ENCODE peak calls at places on chromosomes 1 and 21, in six cellular contexts. J is GM12891, Q is GM12878, C is H1, O is K562, G is HepG2. N is an unnamed sample.

GRCh38 chr1:154941332-154941995 is 4.9 kb upstream of the PMVK start:
- DNase-seq in J (no peak), Q (no peak), C (no peak), O (no peak), G (peak; percentile 81), N (no peak)

GRCh38 chr1:3902546-3902945 is 2.5 kb upstream of the C1orf174 start:
- DNase-seq in J (no peak), Q (no peak), C (no peak), O (no peak), G (no peak), N (no peak)

GRCh38 chr1:111358964-111359363 is 68.3 kb downstream of the CHIA start:
- DNase-seq in J (no peak), Q (no peak), C (no peak), O (no peak), G (no peak), N (no peak)

GRCh38 chr1:85661767-85662166 is 46.5 kb downstream of the ZNHIT6 start:
- DNase-seq in J (no peak), Q (no peak), C (no peak), O (no peak), G (no peak), N (no peak)

GRCh38 chr1:229341811-229342304 is 989 bp downstream of the CCSAP start:
- DNase-seq in J (no peak), Q (no peak), C (no peak), O (no peak), G (no peak), N (no peak)

GRCh38 chr1:206734499-206735142 is 36.0 kb upstream of the IL19 start:
- DNase-seq in J (peak; percentile 54), Q (no peak), C (peak; percentile 94), O (peak; percentile 72), G (no peak), N (peak; percentile 63)

GRCh38 chr1:224696891-224697765 is 81.0 kb downstream of the CNIH3 start:
- DNase-seq in J (no peak), Q (no peak), C (no peak), O (no peak), G (no peak), N (no peak)

GRCh38 chr1:167496962-167497619 is 21.2 kb downstream of the CD247 start:
- DNase-seq in J (no peak), Q (no peak), C (no peak), O (no peak), G (no peak), N (no peak)

GRCh38 chr1:77024500-77024899 is 157.2 kb downstream of the ST6GALNAC5 start:
- DNase-seq in J (no peak), Q (no peak), C (no peak), O (no peak), G (peak; percentile 22), N (no peak)

GRCh38 chr1:109197163-109198042 is 16.3 kb upstream of the SARS1 start:
- DNase-seq in J (no peak), Q (no peak), C (no peak), O (peak; percentile 86), G (peak; percentile 82), N (no peak)

GRCh38 chr21:30831194-30831765 is 1.7 kb upstream of the KRTAP7-1 start:
- DNase-seq in J (no peak), Q (no peak), C (peak; percentile 77), O (peak; percentile 62), G (peak; percentile 2), N (peak; percentile 5)

GRCh38 chr1:24387636-24388035 is 25.9 kb downstream of the STPG1 start:
- DNase-seq in J (no peak), Q (no peak), C (peak; percentile 17), O (no peak), G (no peak), N (no peak)

GRCh38 chr1:172266528-172267174 is 153.8 kb upstream of the C1orf105 start:
- DNase-seq in J (no peak), Q (no peak), C (no peak), O (no peak), G (no peak), N (no peak)

GRCh38 chr1:22914156-22914555 is 58.5 kb downstream of the LACTBL1 start:
- DNase-seq in J (no peak), Q (no peak), C (no peak), O (no peak), G (no peak), N (no peak)

GRCh38 chr1:205934788-205935187 is 8.5 kb downstream of the SLC26A9 start:
- DNase-seq in J (no peak), Q (no peak), C (no peak), O (no peak), G (no peak), N (no peak)

GRCh38 chr1:91697322-91698260 is 188.4 kb downstream of the TGFBR3 start:
- DNase-seq in J (peak; percentile 11), Q (peak; percentile 24), C (no peak), O (no peak), G (no peak), N (peak; percentile 11)

GRCh38 chr1:91700771-91701493 is 185.0 kb downstream of the TGFBR3 start:
- DNase-seq in J (no peak), Q (no peak), C (no peak), O (no peak), G (no peak), N (no peak)

GRCh38 chr1:91700332-91700731 is 185.6 kb downstream of the TGFBR3 start:
- DNase-seq in J (no peak), Q (no peak), C (no peak), O (no peak), G (no peak), N (no peak)

GRCh38 chr1:91701494-91701869 is 184.5 kb downstream of the TGFBR3 start:
- DNase-seq in J (no peak), Q (no peak), C (no peak), O (no peak), G (no peak), N (no peak)

DNA sequence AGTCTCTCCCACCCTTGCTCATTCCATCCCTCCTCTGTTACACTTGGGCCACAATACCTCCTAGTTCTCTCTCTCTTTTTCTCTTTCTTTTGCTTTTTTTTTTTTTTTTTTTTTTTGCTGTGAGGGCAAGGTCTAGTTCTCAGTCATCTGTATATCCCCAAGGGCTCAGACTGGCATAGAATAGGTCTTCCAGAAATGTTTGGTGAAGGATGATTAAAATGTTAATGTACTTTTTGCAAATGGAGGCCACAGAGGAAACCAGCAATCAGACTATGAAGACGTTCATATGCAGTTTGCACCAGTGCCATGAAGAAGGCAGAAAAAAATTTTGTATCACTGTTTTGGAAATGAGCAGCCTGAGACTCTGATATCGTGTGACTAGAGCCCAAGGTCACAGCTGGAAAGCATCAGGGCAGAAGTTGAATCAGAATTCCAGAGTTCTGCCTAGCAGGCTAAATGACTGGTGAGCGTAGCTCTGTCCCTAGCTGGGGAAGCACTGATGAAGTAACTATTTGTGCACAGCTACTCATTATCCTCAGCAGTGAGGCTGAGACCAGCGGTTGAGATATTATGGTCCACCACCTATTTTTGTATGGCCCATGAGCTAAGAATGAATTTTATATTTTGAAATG is 186.5 kb downstream of the TGFBR3 start:
- DNase-seq in J (no peak), Q (no peak), C (no peak), O (no peak), G (no peak), N (no peak)
- TF ChIP-seq POLR2AphosphoS5 in J (no peak), Q (no peak), C (no peak), O (no peak), G (no peak), N (no peak)

DNA sequence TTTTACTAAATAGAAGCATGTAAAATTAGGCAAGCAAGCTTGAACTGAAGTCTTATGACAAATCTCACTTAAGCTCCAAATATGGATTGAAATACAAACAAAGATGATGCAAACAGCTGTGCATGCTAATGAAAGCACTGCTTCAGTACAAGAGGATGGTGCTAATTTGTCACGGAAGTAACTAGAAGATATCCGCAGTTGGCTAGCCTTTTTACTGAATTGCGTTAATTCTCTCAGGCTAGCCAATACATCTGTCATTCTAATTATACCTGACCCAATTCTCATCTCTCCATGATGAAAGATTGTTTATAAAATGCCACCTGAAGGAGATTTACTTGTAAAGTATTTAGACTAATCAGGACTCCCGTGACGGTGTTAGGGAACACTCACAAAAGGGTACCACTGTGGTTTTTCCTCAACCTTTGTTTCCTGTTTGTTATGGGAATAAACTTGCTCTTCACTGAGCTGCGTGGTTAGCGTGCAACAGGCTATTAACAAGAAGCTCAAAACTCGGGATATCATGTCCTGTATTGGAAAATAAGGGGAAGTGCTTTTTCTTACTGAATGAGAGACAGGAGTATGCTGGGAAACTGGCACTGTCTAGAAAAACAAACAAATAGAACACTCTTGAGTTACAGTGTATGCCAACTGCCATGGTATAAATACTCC is 162.5 kb downstream of the APP start:
- DNase-seq in J (no peak), Q (no peak), C (no peak), O (no peak), G (no peak), N (no peak)
- TF ChIP-seq TAF1 in J (no peak), Q (no peak), C (no peak), O (no peak), G (no peak), N (no peak)

GRCh38 chr1:115088871-115089442 is 346 bp downstream of the TSPAN2 start:
- DNase-seq in J (no peak), Q (no peak), C (peak; percentile 52), O (no peak), G (no peak), N (no peak)

GRCh38 chr1:115090956-115091355 is 1.7 kb upstream of the TSPAN2 start:
- DNase-seq in J (no peak), Q (no peak), C (no peak), O (no peak), G (no peak), N (no peak)

GRCh38 chr1:115088115-115088794 is 1.0 kb downstream of the TSPAN2 start:
- DNase-seq in J (no peak), Q (no peak), C (no peak), O (no peak), G (no peak), N (no peak)

GRCh38 chr1:115090547-115090946 is 1.2 kb upstream of the TSPAN2 start:
- DNase-seq in J (no peak), Q (no peak), C (no peak), O (peak; percentile 12), G (no peak), N (no peak)

DNA sequence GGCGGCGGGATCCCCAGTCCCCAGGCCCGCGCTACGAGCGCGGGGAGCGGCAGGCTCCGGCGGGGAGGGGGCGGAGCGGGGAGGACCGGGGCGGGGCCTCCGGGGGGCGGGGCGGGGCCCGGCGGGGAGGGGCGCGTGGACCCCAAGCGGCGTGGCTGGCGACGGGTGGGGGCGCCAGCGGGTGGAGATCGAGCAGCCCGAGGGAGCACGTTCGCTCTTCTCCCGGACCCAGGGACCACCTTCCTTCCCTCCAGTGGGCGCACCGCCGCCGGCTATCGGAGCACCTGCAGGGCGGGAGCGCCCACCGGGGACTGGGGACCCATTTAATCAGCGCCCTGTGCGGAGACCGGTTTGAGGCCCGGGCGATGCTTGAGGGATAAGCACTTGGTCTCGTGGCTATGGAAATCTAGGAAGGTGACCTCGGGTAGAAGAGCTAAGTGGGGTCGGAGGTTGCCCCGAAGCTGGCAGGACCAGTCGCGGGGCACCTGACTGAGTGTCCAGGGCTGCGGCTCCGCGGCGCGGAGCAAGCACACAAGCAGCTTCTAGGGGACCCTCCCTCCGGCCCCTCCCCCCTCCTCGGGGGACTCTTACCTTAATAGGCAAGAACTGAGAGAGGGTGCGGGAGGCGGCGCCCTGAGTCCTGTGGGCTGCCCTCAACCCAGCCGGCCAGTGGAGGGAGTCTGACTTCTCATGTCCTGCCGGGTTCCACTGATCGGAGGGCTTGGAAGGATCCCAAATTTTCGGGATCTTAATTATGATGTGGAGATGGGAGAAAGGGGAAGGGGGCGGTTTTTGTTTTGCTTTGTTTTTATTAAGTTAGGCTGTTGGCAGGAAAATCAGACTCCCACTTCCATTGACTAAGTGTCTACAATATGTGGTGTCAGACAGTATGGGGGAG is at the start of gene TSPAN2:
- DNase-seq in J (peak; percentile 32), Q (no peak), C (peak; percentile 90), O (peak; percentile 8), G (no peak), N (no peak)
- TF ChIP-seq POLR2A in J (no peak), Q (no peak), C (peak; percentile 95), O (no peak), G (no peak), N (no peak)

GRCh38 chr1:5690878-5691277 is 301.3 kb downstream of the NPHP4 start:
- DNase-seq in J (no peak), Q (no peak), C (no peak), O (no peak), G (no peak), N (no peak)
- TF ChIP-seq POLR2AphosphoS5 in J (no peak), Q (no peak), C (no peak), O (no peak), G (no peak), N (no peak)

N was measured in GM12892.